ENCODE peak calls at places on chromosomes 1 and 21, in seven cellular contexts. T is RWPE2, J is heart right ventricle, Q is brain microvascular endothelial cell, G is GM13977, E is IMR-90, L is AG09319. P is an unnamed sample.

GRCh38 chr21:42988234-42988965 is 14.0 kb downstream of the PKNOX1 start:
- DNase-seq in E (peak; percentile 82), Q (no peak), J (no peak), T (no peak), L (no peak), G (no peak), P (no peak)

GRCh38 chr1:163874070-163874469 is 552.3 kb downstream of the NUF2 start:
- DNase-seq in Q (no peak), J (no peak), E (no peak), L (no peak), G (no peak), T (no peak), P (no peak)

GRCh38 chr1:195897072-195897471 is 711.2 kb downstream of the KCNT2 start:
- DNase-seq in L (no peak), E (no peak), J (no peak), G (no peak), Q (no peak), T (no peak), P (no peak)

GRCh38 chr1:183735069-183735860 is 69.7 kb upstream of the RGL1 start:
- DNase-seq in J (no peak), E (peak; percentile 35), G (no peak), L (no peak), T (no peak), Q (no peak), P (no peak)

GRCh38 chr1:41365320-41365633 is 4.0 kb downstream of the FOXO6 start:
- DNase-seq in L (no peak), E (no peak), T (no peak), J (no peak), Q (no peak), G (peak; percentile 26), P (no peak)

GRCh38 chr21:15212214-15212613 is 147.4 kb upstream of the NRIP1 start:
- DNase-seq in J (no peak), L (no peak), G (no peak), Q (no peak), E (no peak), T (no peak), P (no peak)

GRCh38 chr21:35861656-35862055 is 198.7 kb downstream of the SETD4 start:
- DNase-seq in L (no peak), Q (no peak), T (no peak), E (peak; percentile 13), J (no peak), G (no peak), P (no peak)

GRCh38 chr1:59075021-59075420 is 221.9 kb upstream of the FGGY start:
- DNase-seq in E (no peak), J (no peak), L (no peak), G (no peak), Q (no peak), T (no peak), P (no peak)

GRCh38 chr1:239706245-239706892 is 320.0 kb downstream of the CHRM3 start:
- DNase-seq in L (no peak), T (no peak), E (no peak), Q (no peak), J (no peak), G (no peak), P (no peak)

GRCh38 chr1:5488448-5488847 is 503.8 kb downstream of the NPHP4 start:
- DNase-seq in Q (no peak), T (no peak), L (no peak), E (no peak), G (no peak), J (no peak), P (no peak)

GRCh38 chr1:91404151-91405012 is at the start of gene HFM1:
- DNase-seq in T (peak; percentile 66), L (peak; percentile 23), E (peak; percentile 69), G (peak; percentile 83), J (peak; percentile 86), Q (peak; percentile 52), P (peak; percentile 85)
- TF ChIP-seq CTCF in T (no peak), L (no peak), E (no peak), G (peak; percentile 1), J (peak; percentile 48), Q (peak; percentile 25), P (no peak)

DNA sequence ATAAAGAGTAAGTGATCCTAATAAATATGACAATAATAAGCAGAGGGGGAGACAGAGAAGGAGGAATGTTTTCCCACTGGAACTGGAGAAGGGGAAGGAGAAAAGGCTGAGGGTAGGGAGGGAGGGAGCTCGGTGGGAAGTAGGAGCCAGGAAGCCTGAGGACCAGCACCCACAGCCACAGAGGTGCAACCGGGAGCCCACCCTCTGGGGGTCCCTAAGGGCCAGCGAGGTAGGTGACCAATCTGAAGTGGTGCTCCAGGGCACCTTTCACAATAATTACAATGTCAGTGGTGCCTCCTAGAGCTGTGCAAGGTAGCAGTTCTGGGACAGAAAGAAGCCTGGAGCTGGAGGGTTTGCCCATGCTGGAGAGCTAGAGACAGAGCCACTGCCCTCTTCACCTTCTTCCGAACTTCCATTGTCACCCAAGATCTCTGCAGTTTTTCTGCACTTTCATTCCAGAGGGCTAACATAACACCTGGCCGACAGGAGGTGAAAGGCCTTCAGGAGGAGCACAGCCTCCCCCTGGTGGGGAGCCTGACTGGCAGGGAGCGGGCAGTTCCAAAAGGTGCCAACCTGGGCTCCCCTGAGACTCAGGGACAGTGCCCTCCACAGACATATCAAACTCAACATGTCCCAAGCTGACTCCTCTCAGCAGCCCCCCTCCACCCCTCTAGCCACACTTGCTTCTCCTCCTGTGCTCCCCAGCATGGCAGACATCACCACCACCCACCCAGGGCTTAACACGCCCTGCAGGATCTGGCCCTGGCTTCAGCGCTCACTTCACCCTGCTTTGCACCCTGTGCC is 4.0 kb upstream of the AHCYL1 start:
- DNase-seq in L (no peak), E (no peak), Q (no peak), J (peak; percentile 33), T (no peak), G (no peak), P (peak; percentile 42)
- TF ChIP-seq CTCF in L (peak; percentile 45), E (peak; percentile 42), Q (peak; percentile 67), J (peak; percentile 71), T (peak; percentile 84), G (peak; percentile 54), P (peak; percentile 48)

GRCh38 chr1:66596191-66596590 is 62.2 kb downstream of the SGIP1 start:
- DNase-seq in E (no peak), J (no peak), G (no peak), T (no peak), Q (no peak), L (no peak), P (no peak)
- TF ChIP-seq CTCF in E (no peak), J (no peak), G (no peak), T (no peak), Q (no peak), L (no peak), P (no peak)

DNA sequence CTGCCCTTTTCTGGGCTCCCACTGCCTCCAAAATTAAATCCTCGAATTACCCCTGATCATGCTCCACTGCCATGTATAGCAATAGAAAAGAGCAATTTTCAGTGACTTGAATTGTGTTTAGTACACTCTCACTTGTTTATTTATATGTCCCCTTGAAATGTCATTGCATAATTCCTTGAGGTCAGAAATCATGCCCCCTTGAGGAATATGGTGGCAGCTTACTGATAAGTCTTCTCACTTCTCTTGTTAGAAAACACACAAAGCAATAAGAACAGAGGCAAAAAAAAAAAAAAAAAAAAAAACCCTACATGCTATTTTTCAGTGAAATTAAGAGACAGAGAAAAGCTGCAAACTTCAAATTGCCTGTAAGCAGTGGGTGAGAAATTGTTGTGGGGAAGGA is 37.5 kb downstream of the GPR88 start:
- DNase-seq in T (no peak), J (no peak), Q (no peak), G (no peak), L (no peak), E (no peak), P (no peak)
- TF ChIP-seq CTCF in T (no peak), J (no peak), Q (no peak), G (peak; percentile 29), L (no peak), E (no peak), P (no peak)

DNA sequence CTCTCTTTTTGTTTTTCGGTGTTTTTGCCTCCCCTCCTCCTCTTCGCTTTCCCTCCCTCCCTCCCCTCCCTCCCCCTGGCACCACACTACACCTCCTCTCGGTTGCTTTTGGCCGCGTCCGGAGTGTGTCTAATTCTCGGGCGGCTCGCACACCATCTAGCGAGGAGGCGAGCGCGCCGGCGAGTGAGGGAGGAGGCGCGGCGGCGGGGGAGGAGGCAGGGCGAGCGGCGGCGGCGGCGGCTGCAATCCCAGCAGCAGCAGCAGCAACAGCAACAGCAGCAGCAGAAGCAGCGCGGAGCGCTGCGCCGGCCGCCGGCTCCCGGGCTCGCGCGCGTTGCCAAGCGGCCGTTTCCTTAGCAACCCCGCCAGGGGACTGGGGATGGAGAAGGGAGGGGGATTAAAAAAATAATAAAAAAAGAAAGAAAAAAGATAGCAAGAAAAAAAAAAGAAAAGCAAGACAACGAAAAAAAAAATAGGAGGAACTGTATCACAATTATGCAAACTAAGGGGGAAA is 408 bp upstream of the NEGR1 start:
- DNase-seq in E (peak; percentile 89), G (peak; percentile 57), Q (peak; percentile 92), L (peak; percentile 85), J (peak; percentile 86), T (peak; percentile 79), P (peak; percentile 66)
- TF ChIP-seq CTCF in E (no peak), G (no peak), Q (peak; percentile 21), L (no peak), J (no peak), T (peak; percentile 38), P (no peak)

P was measured in GM13976.